ENCODE peak calls at places on chromosome 20, in five cellular contexts. One of them, this sample, is unnamed.

GRCh38 chr20:42192321-42192720 is 574.1 kb upstream of the CHD6 start:
- DNase-seq in bronchial epithelial cell: no peak
- DNase-seq in coronary artery: no peak
- DNase-seq in GM12864: no peak
- DNase-seq in heart right ventricle: no peak
- DNase-seq in this sample: no peak

GRCh38 chr20:43914697-43915208 is at the start of gene TOX2:
- DNase-seq in coronary artery: no peak
- DNase-seq in bronchial epithelial cell: no peak
- DNase-seq in GM12864: no peak
- DNase-seq in heart right ventricle: no peak
- DNase-seq in this sample: no peak

GRCh38 chr20:40687384-40688128 is 1.5 kb downstream of the MAFB start:
- DNase-seq in GM12864: no peak
- DNase-seq in coronary artery: peak; percentile 81
- DNase-seq in heart right ventricle: peak; percentile 47
- DNase-seq in bronchial epithelial cell: peak; percentile 41
- DNase-seq in this sample: no peak

GRCh38 chr20:40945754-40946451 is 82.7 kb upstream of the TOP1 start:
- DNase-seq in bronchial epithelial cell: peak; percentile 36
- DNase-seq in heart right ventricle: peak; percentile 61
- DNase-seq in GM12864: no peak
- DNase-seq in coronary artery: no peak
- DNase-seq in this sample: no peak

GRCh38 chr20:57205625-57206219 is 60.7 kb downstream of the BMP7 start:
- DNase-seq in coronary artery: no peak
- DNase-seq in bronchial epithelial cell: peak; percentile 89
- DNase-seq in GM12864: no peak
- DNase-seq in heart right ventricle: no peak
- DNase-seq in this sample: no peak

GRCh38 chr20:18831830-18832229 is 18.2 kb downstream of the SCP2D1 start:
- DNase-seq in coronary artery: no peak
- DNase-seq in GM12864: no peak
- DNase-seq in heart right ventricle: no peak
- DNase-seq in bronchial epithelial cell: peak; percentile 1
- DNase-seq in this sample: no peak

GRCh38 chr20:9926007-9926406 is 87.1 kb upstream of the PAK5 start:
- DNase-seq in GM12864: no peak
- DNase-seq in coronary artery: no peak
- DNase-seq in bronchial epithelial cell: no peak
- DNase-seq in heart right ventricle: no peak
- DNase-seq in this sample: no peak

GRCh38 chr20:56422131-56422823 is 10.2 kb downstream of the CASS4 start:
- DNase-seq in coronary artery: no peak
- DNase-seq in GM12864: no peak
- DNase-seq in heart right ventricle: no peak
- DNase-seq in bronchial epithelial cell: peak; percentile 44
- DNase-seq in this sample: no peak

GRCh38 chr20:20461526-20461925 is 93.6 kb downstream of the INSM1 start:
- DNase-seq in heart right ventricle: no peak
- DNase-seq in bronchial epithelial cell: no peak
- DNase-seq in GM12864: no peak
- DNase-seq in coronary artery: no peak
- DNase-seq in this sample: no peak

GRCh38 chr20:61965606-61966491 is 99.8 kb downstream of the TAF4 start:
- DNase-seq in bronchial epithelial cell: no peak
- DNase-seq in coronary artery: no peak
- DNase-seq in GM12864: no peak
- DNase-seq in heart right ventricle: peak; percentile 2
- DNase-seq in this sample: peak; percentile 82

GRCh38 chr20:54268941-54269340 is 61.1 kb downstream of the PFDN4 start:
- DNase-seq in coronary artery: no peak
- DNase-seq in GM12864: no peak
- DNase-seq in heart right ventricle: no peak
- DNase-seq in bronchial epithelial cell: no peak
- DNase-seq in this sample: no peak

GRCh38 chr20:50958733-50959542 is at the start of gene MOCS3:
- DNase-seq in heart right ventricle: peak; percentile 90
- DNase-seq in bronchial epithelial cell: peak; percentile 88
- DNase-seq in coronary artery: peak; percentile 92
- DNase-seq in GM12864: peak; percentile 83
- DNase-seq in this sample: peak; percentile 90

GRCh38 chr20:62367136-62367482 is at the start of gene LAMA5:
- DNase-seq in GM12864: no peak
- DNase-seq in bronchial epithelial cell: no peak
- DNase-seq in heart right ventricle: no peak
- DNase-seq in coronary artery: no peak
- DNase-seq in this sample: no peak

GRCh38 chr20:18822832-18823231 is 9.2 kb downstream of the SCP2D1 start:
- DNase-seq in heart right ventricle: no peak
- DNase-seq in GM12864: no peak
- DNase-seq in bronchial epithelial cell: no peak
- DNase-seq in coronary artery: no peak
- DNase-seq in this sample: no peak

GRCh38 chr20:43650997-43651525 is 15.9 kb upstream of the MYBL2 start:
- DNase-seq in heart right ventricle: no peak
- DNase-seq in GM12864: no peak
- DNase-seq in bronchial epithelial cell: no peak
- DNase-seq in coronary artery: no peak
- DNase-seq in this sample: no peak

GRCh38 chr20:57431539-57431835 is 40.3 kb downstream of the RBM38 start:
- DNase-seq in coronary artery: no peak
- DNase-seq in GM12864: no peak
- DNase-seq in heart right ventricle: no peak
- DNase-seq in bronchial epithelial cell: no peak
- DNase-seq in this sample: no peak

GRCh38 chr20:59737816-59738215 is 133.5 kb downstream of the PHACTR3 start:
- DNase-seq in GM12864: no peak
- DNase-seq in heart right ventricle: no peak
- DNase-seq in coronary artery: no peak
- DNase-seq in bronchial epithelial cell: no peak
- DNase-seq in this sample: no peak

GRCh38 chr20:45576995-45577394 is 2.1 kb downstream of the WFDC8 start:
- DNase-seq in heart right ventricle: no peak
- DNase-seq in bronchial epithelial cell: no peak
- DNase-seq in GM12864: no peak
- DNase-seq in coronary artery: no peak
- DNase-seq in this sample: no peak

GRCh38 chr20:10253750-10254149 is 35.1 kb downstream of the SNAP25 start:
- DNase-seq in heart right ventricle: no peak
- DNase-seq in bronchial epithelial cell: no peak
- DNase-seq in coronary artery: no peak
- DNase-seq in GM12864: no peak
- DNase-seq in this sample: no peak

GRCh38 chr20:49303211-49303610 is 25.4 kb upstream of the ZNFX1 start:
- DNase-seq in bronchial epithelial cell: no peak
- DNase-seq in GM12864: no peak
- DNase-seq in heart right ventricle: no peak
- DNase-seq in coronary artery: no peak
- DNase-seq in this sample: no peak

GRCh38 chr20:9458075-9458818 is 56.1 kb upstream of the LAMP5 start:
- DNase-seq in GM12864: peak; percentile 52
- DNase-seq in bronchial epithelial cell: peak; percentile 80
- DNase-seq in coronary artery: no peak
- DNase-seq in heart right ventricle: no peak
- DNase-seq in this sample: no peak

GRCh38 chr20:31568773-31569162 is 36.3 kb upstream of the ID1 start:
- DNase-seq in bronchial epithelial cell: no peak
- DNase-seq in heart right ventricle: no peak
- DNase-seq in GM12864: no peak
- DNase-seq in coronary artery: no peak
- DNase-seq in this sample: no peak

GRCh38 chr20:32482251-32483220 is 102.6 kb downstream of the NOL4L start:
- DNase-seq in GM12864: no peak
- DNase-seq in heart right ventricle: peak; percentile 58
- DNase-seq in coronary artery: no peak
- DNase-seq in bronchial epithelial cell: no peak
- DNase-seq in this sample: no peak

GRCh38 chr20:32621071-32621913 is 36.2 kb upstream of the NOL4L start:
- DNase-seq in coronary artery: no peak
- DNase-seq in GM12864: no peak
- DNase-seq in heart right ventricle: no peak
- DNase-seq in bronchial epithelial cell: no peak
- DNase-seq in this sample: no peak

GRCh38 chr20:17809714-17810631 is 110.2 kb downstream of the BANF2 start:
- DNase-seq in coronary artery: no peak
- DNase-seq in bronchial epithelial cell: no peak
- DNase-seq in heart right ventricle: no peak
- DNase-seq in GM12864: no peak
- DNase-seq in this sample: no peak

GRCh38 chr20:4412216-4412615 is 309.5 kb upstream of the PRND start:
- DNase-seq in heart right ventricle: no peak
- DNase-seq in GM12864: no peak
- DNase-seq in coronary artery: no peak
- DNase-seq in bronchial epithelial cell: no peak
- DNase-seq in this sample: no peak

GRCh38 chr20:4574356-4574690 is 147.4 kb upstream of the PRND start:
- DNase-seq in coronary artery: no peak
- DNase-seq in bronchial epithelial cell: no peak
- DNase-seq in heart right ventricle: no peak
- DNase-seq in GM12864: no peak
- DNase-seq in this sample: no peak

GRCh38 chr20:44720994-44721784 is 6.0 kb downstream of the CCN5 start:
- DNase-seq in heart right ventricle: no peak
- DNase-seq in bronchial epithelial cell: peak; percentile 80
- DNase-seq in GM12864: no peak
- DNase-seq in coronary artery: no peak
- DNase-seq in this sample: no peak

GRCh38 chr20:31570021-31570463 is 35.0 kb upstream of the ID1 start:
- DNase-seq in heart right ventricle: no peak
- DNase-seq in coronary artery: no peak
- DNase-seq in bronchial epithelial cell: no peak
- DNase-seq in GM12864: no peak
- DNase-seq in this sample: no peak

GRCh38 chr20:58839474-58839874 is 11.2 kb downstream of the GNAS-AS1 start:
- DNase-seq in GM12864: no peak
- DNase-seq in heart right ventricle: peak; percentile 34
- DNase-seq in bronchial epithelial cell: no peak
- DNase-seq in coronary artery: no peak
- DNase-seq in this sample: no peak

GRCh38 chr20:58192567-58192966 is 35.9 kb downstream of the ANKRD60 start:
- DNase-seq in GM12864: no peak
- DNase-seq in coronary artery: no peak
- DNase-seq in bronchial epithelial cell: no peak
- DNase-seq in heart right ventricle: no peak
- DNase-seq in this sample: no peak

GRCh38 chr20:1622450-1622849 is 2.6 kb upstream of the SIRPB1 start:
- DNase-seq in bronchial epithelial cell: no peak
- DNase-seq in heart right ventricle: no peak
- DNase-seq in coronary artery: no peak
- DNase-seq in GM12864: peak; percentile 24
- DNase-seq in this sample: no peak

GRCh38 chr20:51545515-51545914 is 3.0 kb upstream of the NFATC2 start:
- DNase-seq in GM12864: no peak
- DNase-seq in heart right ventricle: no peak
- DNase-seq in coronary artery: no peak
- DNase-seq in bronchial epithelial cell: no peak
- DNase-seq in this sample: no peak

GRCh38 chr20:1402149-1402548 is 9.3 kb upstream of the FKBP1A start:
- DNase-seq in coronary artery: no peak
- DNase-seq in GM12864: no peak
- DNase-seq in heart right ventricle: no peak
- DNase-seq in bronchial epithelial cell: no peak
- DNase-seq in this sample: peak; percentile 36

GRCh38 chr20:41862476-41862875 is 244.3 kb upstream of the CHD6 start:
- DNase-seq in GM12864: no peak
- DNase-seq in heart right ventricle: no peak
- DNase-seq in coronary artery: no peak
- DNase-seq in bronchial epithelial cell: peak; percentile 16
- DNase-seq in this sample: no peak

GRCh38 chr20:11585752-11586352 is 331.8 kb upstream of the BTBD3 start:
- DNase-seq in bronchial epithelial cell: peak; percentile 27
- DNase-seq in GM12864: no peak
- DNase-seq in heart right ventricle: no peak
- DNase-seq in coronary artery: no peak
- DNase-seq in this sample: no peak
- TF ChIP-seq CTCF in bronchial epithelial cell: peak; percentile 34
- TF ChIP-seq CTCF in GM12864: no peak
- TF ChIP-seq CTCF in heart right ventricle: peak; percentile 40
- TF ChIP-seq CTCF in coronary artery: no peak
- TF ChIP-seq CTCF in this sample: peak; percentile 56

DNA sequence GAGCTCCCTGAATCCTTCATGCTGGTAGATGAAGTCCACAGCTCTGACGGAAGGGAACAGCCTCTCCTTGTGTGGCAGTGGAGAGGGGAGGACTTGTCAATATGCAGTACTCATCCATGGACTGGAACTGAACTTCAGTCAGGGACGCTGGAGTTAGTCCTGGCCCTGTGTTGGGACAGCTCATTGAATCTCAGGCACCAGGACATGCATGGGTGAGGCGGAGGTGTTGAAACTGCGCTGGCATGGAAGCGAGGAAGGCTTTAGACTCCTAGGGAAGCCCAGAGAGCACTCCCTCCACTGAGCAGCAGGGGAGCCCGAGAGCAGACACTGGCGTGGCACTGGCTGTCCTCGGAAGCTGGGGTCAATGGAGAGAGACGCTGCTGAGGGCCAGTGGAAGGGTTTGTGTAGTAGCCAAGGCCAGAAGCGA is 161.3 kb upstream of the GGTLC1 start:
- DNase-seq in coronary artery: no peak
- DNase-seq in bronchial epithelial cell: no peak
- DNase-seq in GM12864: no peak
- DNase-seq in heart right ventricle: peak; percentile 12
- DNase-seq in this sample: no peak
- TF ChIP-seq CTCF in coronary artery: no peak
- TF ChIP-seq CTCF in bronchial epithelial cell: peak; percentile 54
- TF ChIP-seq CTCF in GM12864: peak; percentile 60
- TF ChIP-seq CTCF in heart right ventricle: peak; percentile 50
- TF ChIP-seq CTCF in this sample: peak; percentile 46

GRCh38 chr20:47600967-47601547 is 99.4 kb downstream of the NCOA3 start:
- DNase-seq in GM12864: no peak
- DNase-seq in bronchial epithelial cell: no peak
- DNase-seq in coronary artery: no peak
- DNase-seq in heart right ventricle: no peak
- DNase-seq in this sample: no peak
- TF ChIP-seq CTCF in GM12864: no peak
- TF ChIP-seq CTCF in bronchial epithelial cell: no peak
- TF ChIP-seq CTCF in coronary artery: no peak
- TF ChIP-seq CTCF in heart right ventricle: no peak
- TF ChIP-seq CTCF in this sample: no peak

GRCh38 chr20:22455259-22455658 is 129.1 kb downstream of the FOXA2 start:
- DNase-seq in bronchial epithelial cell: no peak
- DNase-seq in coronary artery: no peak
- DNase-seq in GM12864: no peak
- DNase-seq in heart right ventricle: no peak
- DNase-seq in this sample: no peak

GRCh38 chr20:22452442-22453011 is 131.8 kb downstream of the FOXA2 start:
- DNase-seq in coronary artery: no peak
- DNase-seq in bronchial epithelial cell: no peak
- DNase-seq in GM12864: no peak
- DNase-seq in heart right ventricle: no peak
- DNase-seq in this sample: no peak

GRCh38 chr20:22450540-22450939 is 133.8 kb downstream of the FOXA2 start:
- DNase-seq in GM12864: no peak
- DNase-seq in heart right ventricle: no peak
- DNase-seq in bronchial epithelial cell: no peak
- DNase-seq in coronary artery: no peak
- DNase-seq in this sample: no peak

GRCh38 chr20:22456109-22456508 is 128.3 kb downstream of the FOXA2 start:
- DNase-seq in coronary artery: no peak
- DNase-seq in bronchial epithelial cell: no peak
- DNase-seq in GM12864: no peak
- DNase-seq in heart right ventricle: no peak
- DNase-seq in this sample: no peak

GRCh38 chr20:22453244-22454080 is 130.9 kb downstream of the FOXA2 start:
- DNase-seq in coronary artery: no peak
- DNase-seq in GM12864: no peak
- DNase-seq in bronchial epithelial cell: peak; percentile 61
- DNase-seq in heart right ventricle: no peak
- DNase-seq in this sample: no peak
- TF ChIP-seq CTCF in coronary artery: peak; percentile 16
- TF ChIP-seq CTCF in GM12864: no peak
- TF ChIP-seq CTCF in bronchial epithelial cell: peak; percentile 62
- TF ChIP-seq CTCF in heart right ventricle: peak; percentile 69
- TF ChIP-seq CTCF in this sample: peak; percentile 72